ENCODE peak calls at places on chromosomes 11 and 22, in six cellular contexts. F is heart right ventricle, R is foreskin fibroblast, B is spleen, I is WTC11, X is cardiac fibroblast. W is an unnamed sample.

GRCh38 chr11:43930868-43931716 is 11.3 kb upstream of the C11orf96 start:
- DNase-seq in F (no peak), R (no peak), B (no peak), I (no peak), X (peak; percentile 57), W (no peak)

GRCh38 chr11:134341805-134342571 is 10.2 kb downstream of the GLB1L2 start:
- DNase-seq in F (no peak), R (no peak), B (no peak), I (no peak), X (no peak), W (no peak)

GRCh38 chr22:19757985-19758895 is 2.3 kb upstream of the TBX1 start:
- DNase-seq in F (no peak), R (no peak), B (no peak), I (no peak), X (no peak), W (no peak)

GRCh38 chr22:22201185-22201924 is 43.2 kb upstream of the VPREB1 start:
- DNase-seq in F (peak; percentile 50), R (no peak), B (peak; percentile 89), I (peak; percentile 50), X (peak; percentile 51), W (peak; percentile 80)

GRCh38 chr22:42958937-42959336 is 56.0 kb downstream of the PACSIN2 start:
- DNase-seq in F (no peak), R (no peak), B (no peak), I (no peak), X (no peak), W (no peak)

GRCh38 chr11:89491141-89491690 is at the start of gene NOX4:
- DNase-seq in F (peak; percentile 56), R (peak; percentile 58), B (peak; percentile 75), I (peak; percentile 75), X (peak; percentile 61), W (no peak)

GRCh38 chr22:30089655-30089974 is 9.4 kb downstream of the HORMAD2 start:
- DNase-seq in F (no peak), R (no peak), B (no peak), I (no peak), X (no peak), W (no peak)

GRCh38 chr11:25910090-25910489 is 421.8 kb upstream of the ANO3 start:
- DNase-seq in F (no peak), R (no peak), B (no peak), I (no peak), X (no peak), W (no peak)

GRCh38 chr11:22244986-22245592 is 52.2 kb downstream of the ANO5 start:
- DNase-seq in F (peak; percentile 13), R (peak; percentile 1), B (no peak), I (peak; percentile 46), X (peak; percentile 60), W (peak; percentile 5)

GRCh38 chr11:11020747-11021149 is 162.9 kb upstream of the ZBED5 start:
- DNase-seq in F (no peak), R (no peak), B (no peak), I (no peak), X (no peak), W (no peak)

GRCh38 chr11:77589521-77590193 is at the start of gene AQP11:
- DNase-seq in F (peak; percentile 86), R (peak; percentile 80), B (peak; percentile 91), I (peak; percentile 88), X (peak; percentile 90), W (peak; percentile 92)

GRCh38 chr22:30392661-30393321 is 4.0 kb upstream of the SEC14L2 start:
- DNase-seq in F (no peak), R (no peak), B (no peak), I (no peak), X (no peak), W (peak; percentile 62)

GRCh38 chr11:36425593-36426206 is 84.4 kb downstream of the TRAF6 start:
- DNase-seq in F (no peak), R (no peak), B (no peak), I (no peak), X (no peak), W (no peak)

GRCh38 chr22:23237201-23237798 is 57.0 kb downstream of the BCR start:
- DNase-seq in F (peak; percentile 77), R (no peak), B (no peak), I (peak; percentile 62), X (peak; percentile 55), W (no peak)

GRCh38 chr11:86869966-86870570 is 69.7 kb downstream of the PRSS23 start:
- DNase-seq in F (peak; percentile 40), R (peak; percentile 57), B (no peak), I (peak; percentile 67), X (peak; percentile 78), W (peak; percentile 48)

DNA sequence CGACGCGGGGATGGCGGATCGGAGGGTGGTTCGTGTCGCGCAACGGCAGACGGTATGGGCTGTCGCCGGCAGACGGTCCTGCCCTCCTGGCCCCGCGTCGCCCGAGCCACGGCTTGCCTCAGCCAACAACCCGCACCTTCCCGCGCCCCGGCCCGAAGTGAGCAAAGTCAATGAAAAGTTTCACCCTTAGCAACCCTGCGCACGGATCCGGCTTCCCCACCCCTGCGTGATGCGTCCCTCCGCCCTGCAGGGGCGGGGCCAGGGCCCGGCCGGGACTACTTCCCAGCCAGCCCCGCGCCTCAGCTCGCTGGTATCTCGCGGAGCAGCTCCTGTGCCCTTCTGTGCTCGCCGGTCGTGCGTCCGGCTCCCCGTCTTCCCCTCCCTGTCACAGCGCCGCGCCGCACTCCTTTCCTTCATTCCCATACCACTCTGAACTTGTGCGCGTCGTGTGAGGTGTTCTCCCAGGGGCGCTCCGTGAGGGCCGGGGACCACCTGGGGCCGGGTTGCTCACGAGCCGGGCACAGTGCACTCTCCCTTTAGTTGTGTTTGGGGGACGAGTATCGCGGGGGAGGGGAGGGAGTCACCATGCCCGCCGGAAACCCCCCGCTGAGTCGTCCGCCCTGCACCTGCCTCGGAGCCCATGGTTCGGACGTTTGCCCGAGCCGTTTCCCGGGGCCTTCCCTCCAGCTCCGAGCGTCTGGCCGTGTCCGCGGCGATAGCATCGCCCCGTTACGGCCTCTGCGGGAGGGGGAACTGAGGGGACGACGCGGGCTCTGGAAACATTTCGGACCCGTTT is at the start of gene TOB2:
- DNase-seq in F (peak; percentile 95), R (peak; percentile 97), B (peak; percentile 99), I (peak; percentile 95), X (peak; percentile 98), W (peak; percentile 86)
- TF ChIP-seq CTCF in F (no peak), R (no peak), B (peak; percentile 12), I (no peak), X (no peak), W (no peak)

GRCh38 chr22:28838971-28839370 is 38.6 kb upstream of the XBP1 start:
- DNase-seq in F (no peak), R (no peak), B (peak; percentile 6), I (no peak), X (no peak), W (no peak)

GRCh38 chr22:28835630-28836189 is 35.3 kb upstream of the XBP1 start:
- DNase-seq in F (no peak), R (no peak), B (peak; percentile 56), I (no peak), X (no peak), W (no peak)

GRCh38 chr22:28841111-28841510 is 40.7 kb upstream of the XBP1 start:
- DNase-seq in F (no peak), R (no peak), B (no peak), I (no peak), X (no peak), W (no peak)

GRCh38 chr22:28833276-28833923 is 33.0 kb upstream of the XBP1 start:
- DNase-seq in F (no peak), R (no peak), B (no peak), I (no peak), X (no peak), W (no peak)

DNA sequence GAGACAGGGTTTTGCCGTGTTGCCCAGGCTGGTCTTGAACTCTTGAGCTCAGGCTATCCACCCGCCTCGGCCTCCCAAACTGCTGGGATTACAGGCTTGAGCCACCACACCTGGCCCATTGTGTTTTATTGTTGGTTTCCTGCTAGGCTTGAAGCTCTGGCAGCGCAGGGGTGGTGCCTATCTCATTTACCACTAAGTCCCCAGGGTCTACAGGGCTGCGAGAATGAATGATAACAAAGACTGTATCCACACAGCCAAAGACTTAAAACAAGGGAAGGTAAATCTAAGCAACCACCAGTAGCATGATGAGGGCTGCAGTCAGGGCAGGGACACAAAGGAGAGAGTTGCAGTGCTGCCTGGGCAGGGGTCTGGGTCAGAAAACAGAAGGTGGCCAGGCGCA is 37.3 kb upstream of the XBP1 start:
- DNase-seq in F (no peak), R (no peak), B (peak; percentile 31), I (no peak), X (no peak), W (no peak)
- TF ChIP-seq CTCF in F (no peak), R (no peak), B (no peak), I (no peak), X (no peak), W (no peak)

GRCh38 chr11:128516886-128517285 is 70.5 kb downstream of the ETS1 start:
- DNase-seq in F (no peak), R (no peak), B (no peak), I (no peak), X (no peak), W (no peak)
- TF ChIP-seq CTCF in F (no peak), R (no peak), B (no peak), I (no peak), X (no peak), W (no peak)

GRCh38 chr11:129631201-129631600 is 184.4 kb upstream of the TMEM45B start:
- DNase-seq in F (no peak), R (no peak), B (no peak), I (no peak), X (no peak), W (no peak)
- TF ChIP-seq CTCF in F (no peak), R (no peak), B (no peak), I (no peak), X (no peak), W (no peak)

DNA sequence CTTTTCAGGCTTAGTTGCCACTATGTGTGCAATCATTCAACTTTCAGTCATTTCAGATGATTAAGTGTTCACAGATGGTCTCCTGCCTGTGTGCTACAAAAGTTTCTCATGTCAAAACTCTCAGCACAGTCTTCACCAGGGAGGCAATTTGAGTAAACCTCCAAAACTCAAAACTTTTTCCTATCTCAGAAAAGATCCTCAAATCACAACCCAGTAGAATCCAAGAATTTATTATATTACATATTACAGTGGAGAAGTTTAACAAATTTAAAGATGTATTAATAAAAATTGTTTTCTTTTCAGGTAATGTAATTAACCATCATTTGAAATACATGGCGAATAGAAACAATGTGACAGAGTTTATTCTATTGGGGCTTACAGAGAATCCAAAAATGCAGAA is at the start of gene OR4C13:
- DNase-seq in F (no peak), R (no peak), B (no peak), I (no peak), X (no peak), W (no peak)
- TF ChIP-seq CTCF in F (no peak), R (no peak), B (no peak), I (no peak), X (no peak), W (no peak)

W was measured in GM10248.